ENCODE peak calls at places on chromosome 3, in seven cellular contexts. Z is gastrocnemius medialis, N is choroid plexus epithelial cell, F is fibroblast of pulmonary artery, E is mucosa of descending colon, V is AG04450, Y is cardiac fibroblast. W is an unnamed sample.

GRCh38 chr3:61417352-61417751 is 144.0 kb upstream of the PTPRG start:
- DNase-seq in V (no peak), E (no peak), Y (peak), N (peak), F (peak), Z (peak), W (no peak)

GRCh38 chr3:158909870-158910269 is 108.0 kb downstream of the MFSD1 start:
- DNase-seq in E (no peak), V (no peak), N (no peak), Y (no peak), F (no peak), Z (no peak), W (no peak)

GRCh38 chr3:62874398-62875102 is 666 bp downstream of the CADPS start:
- DNase-seq in E (peak), F (no peak), Y (no peak), N (no peak), Z (no peak), V (no peak), W (peak)

GRCh38 chr3:167051421-167051820 is 328.7 kb downstream of the ZBBX start:
- DNase-seq in Y (no peak), V (no peak), E (no peak), F (no peak), Z (no peak), N (no peak), W (no peak)

GRCh38 chr3:158709666-158710083 is 22.6 kb downstream of the RARRES1 start:
- DNase-seq in Z (no peak), F (peak), V (peak), E (no peak), Y (peak), N (peak), W (no peak)

GRCh38 chr3:146468234-146468931 is 978 bp downstream of the PLSCR2 start:
- DNase-seq in Y (peak), F (peak), V (no peak), N (peak), E (peak), Z (no peak), W (no peak)

GRCh38 chr3:52014613-52015012 is 18.9 kb upstream of the RPL29 start:
- DNase-seq in Y (no peak), V (no peak), Z (no peak), N (no peak), E (no peak), F (no peak), W (no peak)

GRCh38 chr3:12993623-12994356 is 79.4 kb downstream of the IQSEC1 start:
- DNase-seq in Y (no peak), E (no peak), Z (no peak), F (no peak), N (no peak), V (no peak), W (no peak)

GRCh38 chr3:57675530-57675929 is 17.3 kb downstream of the DENND6A start:
- DNase-seq in F (no peak), V (no peak), N (no peak), E (no peak), Z (no peak), Y (no peak), W (no peak)

DNA sequence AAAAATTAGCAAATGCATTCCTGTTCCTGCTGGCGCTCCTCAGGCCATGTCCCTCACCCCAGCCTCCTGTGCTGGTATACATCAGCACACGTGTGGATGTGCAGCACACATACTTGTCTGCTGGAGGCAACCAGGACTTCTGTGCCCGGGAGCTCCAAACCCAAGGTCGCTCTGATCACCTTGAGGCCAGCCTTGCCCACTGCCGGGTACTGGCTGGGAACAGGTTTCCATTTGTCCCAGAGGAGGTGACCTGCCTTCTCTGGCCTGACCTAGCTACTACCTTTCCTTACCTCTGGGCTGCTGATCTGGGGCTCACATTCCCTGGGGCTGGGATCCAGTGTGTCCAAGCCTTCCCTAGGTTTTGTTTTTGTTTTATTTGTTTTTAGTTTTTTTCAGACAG is 12.1 kb downstream of the PRKCD start:
- DNase-seq in E (no peak), V (no peak), Z (no peak), N (no peak), Y (no peak), F (no peak), W (no peak)
- H3K4me3 ChIP-seq in E (no peak), V (no peak), Z (no peak), N (no peak), Y (no peak), F (no peak), W (no peak)

GRCh38 chr3:125059488-125060245 is 3.9 kb upstream of the HEG1 start:
- DNase-seq in E (no peak), N (peak), F (no peak), V (no peak), Y (no peak), Z (no peak), W (no peak)
- TF ChIP-seq CTCF in E (no peak), N (peak), F (no peak), V (peak), Y (peak), Z (no peak), W (peak)

GRCh38 chr3:66495633-66496032 is 5.2 kb downstream of the LRIG1 start:
- DNase-seq in Y (no peak), N (no peak), V (no peak), Z (no peak), F (no peak), E (no peak), W (no peak)
- H3K4me3 ChIP-seq in Y (no peak), N (no peak), V (peak), Z (no peak), F (no peak), E (no peak), W (peak)

GRCh38 chr3:163946785-163947184 is 1131.5 kb downstream of the SI start:
- DNase-seq in F (no peak), Z (no peak), E (no peak), N (no peak), Y (no peak), V (no peak), W (no peak)

GRCh38 chr3:163953526-163953925 is 1124.8 kb downstream of the SI start:
- DNase-seq in N (no peak), E (no peak), V (no peak), F (no peak), Y (no peak), Z (no peak), W (no peak)

GRCh38 chr3:163952499-163952898 is 1125.8 kb downstream of the SI start:
- DNase-seq in F (no peak), V (no peak), Z (no peak), Y (no peak), N (no peak), E (no peak), W (no peak)

GRCh38 chr3:163951397-163951987 is 1126.8 kb downstream of the SI start:
- DNase-seq in Z (no peak), V (no peak), N (peak), E (no peak), F (no peak), Y (no peak), W (no peak)
- TF ChIP-seq CTCF in Z (no peak), V (no peak), N (peak), E (no peak), F (no peak), Y (no peak), W (peak)

W was measured in left ventricle myocardium inferior.